ENCODE peak calls at places on chromosomes 2 and 18, in ten cellular contexts. One of them, this sample, is unnamed.

GRCh38 chr2:21055879-21056790 is 12.3 kb upstream of the APOB start:
- DNase-seq in left cardiac atrium: no peak
- DNase-seq in prostate gland: no peak
- DNase-seq in fibroblast of lung: no peak
- DNase-seq in ELR: no peak
- DNase-seq in natural killer cell treated with Interleukin-12 subunit alpha and Interleukin-12 subunit beta and Interleukin-15 and Interleukin-18, amount 100 ng/mL, for 72 hours: no peak
- DNase-seq in activated naive CD4-positive, alpha-beta T cell: no peak
- DNase-seq in SJSA1: no peak
- DNase-seq in EL: no peak
- DNase-seq in Calu3: no peak
- DNase-seq in this sample: no peak

GRCh38 chr2:240732911-240733622 is 41.4 kb downstream of the AQP12A start:
- DNase-seq in fibroblast of lung: no peak
- DNase-seq in activated naive CD4-positive, alpha-beta T cell: no peak
- DNase-seq in EL: no peak
- DNase-seq in Calu3: no peak
- DNase-seq in left cardiac atrium: no peak
- DNase-seq in ELR: peak; percentile 32
- DNase-seq in prostate gland: no peak
- DNase-seq in SJSA1: no peak
- DNase-seq in natural killer cell treated with Interleukin-12 subunit alpha and Interleukin-12 subunit beta and Interleukin-15 and Interleukin-18, amount 100 ng/mL, for 72 hours: no peak
- DNase-seq in this sample: no peak

GRCh38 chr2:208033701-208034502 is 8.6 kb upstream of the PLEKHM3 start:
- DNase-seq in natural killer cell treated with Interleukin-12 subunit alpha and Interleukin-12 subunit beta and Interleukin-15 and Interleukin-18, amount 100 ng/mL, for 72 hours: no peak
- DNase-seq in EL: no peak
- DNase-seq in prostate gland: peak; percentile 61
- DNase-seq in SJSA1: no peak
- DNase-seq in left cardiac atrium: no peak
- DNase-seq in ELR: peak; percentile 52
- DNase-seq in activated naive CD4-positive, alpha-beta T cell: no peak
- DNase-seq in fibroblast of lung: no peak
- DNase-seq in Calu3: peak; percentile 78
- DNase-seq in this sample: no peak

GRCh38 chr2:142020368-142020767 is 110.4 kb downstream of the LRP1B start:
- DNase-seq in activated naive CD4-positive, alpha-beta T cell: no peak
- DNase-seq in ELR: no peak
- DNase-seq in prostate gland: no peak
- DNase-seq in fibroblast of lung: no peak
- DNase-seq in EL: no peak
- DNase-seq in SJSA1: no peak
- DNase-seq in left cardiac atrium: no peak
- DNase-seq in Calu3: no peak
- DNase-seq in natural killer cell treated with Interleukin-12 subunit alpha and Interleukin-12 subunit beta and Interleukin-15 and Interleukin-18, amount 100 ng/mL, for 72 hours: no peak
- DNase-seq in this sample: no peak

GRCh38 chr2:215775106-215775505 is 238.2 kb downstream of the MREG start:
- DNase-seq in SJSA1: no peak
- DNase-seq in natural killer cell treated with Interleukin-12 subunit alpha and Interleukin-12 subunit beta and Interleukin-15 and Interleukin-18, amount 100 ng/mL, for 72 hours: no peak
- DNase-seq in Calu3: no peak
- DNase-seq in activated naive CD4-positive, alpha-beta T cell: no peak
- DNase-seq in ELR: no peak
- DNase-seq in EL: no peak
- DNase-seq in left cardiac atrium: no peak
- DNase-seq in fibroblast of lung: no peak
- DNase-seq in prostate gland: no peak
- DNase-seq in this sample: no peak

GRCh38 chr2:75277111-75277510 is 77.8 kb upstream of the TACR1 start:
- DNase-seq in ELR: peak; percentile 81
- DNase-seq in EL: peak; percentile 58
- DNase-seq in activated naive CD4-positive, alpha-beta T cell: no peak
- DNase-seq in prostate gland: no peak
- DNase-seq in fibroblast of lung: peak; percentile 23
- DNase-seq in Calu3: no peak
- DNase-seq in SJSA1: no peak
- DNase-seq in left cardiac atrium: no peak
- DNase-seq in natural killer cell treated with Interleukin-12 subunit alpha and Interleukin-12 subunit beta and Interleukin-15 and Interleukin-18, amount 100 ng/mL, for 72 hours: no peak
- DNase-seq in this sample: no peak

GRCh38 chr2:46072146-46072820 is 224.9 kb upstream of the EPAS1 start:
- DNase-seq in natural killer cell treated with Interleukin-12 subunit alpha and Interleukin-12 subunit beta and Interleukin-15 and Interleukin-18, amount 100 ng/mL, for 72 hours: no peak
- DNase-seq in fibroblast of lung: peak; percentile 52
- DNase-seq in ELR: peak; percentile 44
- DNase-seq in prostate gland: no peak
- DNase-seq in SJSA1: peak; percentile 53
- DNase-seq in left cardiac atrium: no peak
- DNase-seq in activated naive CD4-positive, alpha-beta T cell: no peak
- DNase-seq in EL: peak; percentile 82
- DNase-seq in Calu3: no peak
- DNase-seq in this sample: no peak

GRCh38 chr2:129711816-129712420 is 267.5 kb upstream of the RAB6C start:
- DNase-seq in activated naive CD4-positive, alpha-beta T cell: no peak
- DNase-seq in prostate gland: no peak
- DNase-seq in EL: no peak
- DNase-seq in natural killer cell treated with Interleukin-12 subunit alpha and Interleukin-12 subunit beta and Interleukin-15 and Interleukin-18, amount 100 ng/mL, for 72 hours: no peak
- DNase-seq in left cardiac atrium: no peak
- DNase-seq in fibroblast of lung: no peak
- DNase-seq in SJSA1: no peak
- DNase-seq in Calu3: no peak
- DNase-seq in ELR: no peak
- DNase-seq in this sample: no peak

GRCh38 chr18:57737661-57738060 is 65.5 kb downstream of the ATP8B1 start:
- DNase-seq in ELR: peak; percentile 89
- DNase-seq in SJSA1: no peak
- DNase-seq in natural killer cell treated with Interleukin-12 subunit alpha and Interleukin-12 subunit beta and Interleukin-15 and Interleukin-18, amount 100 ng/mL, for 72 hours: no peak
- DNase-seq in EL: peak; percentile 92
- DNase-seq in fibroblast of lung: peak; percentile 97
- DNase-seq in prostate gland: peak; percentile 57
- DNase-seq in activated naive CD4-positive, alpha-beta T cell: no peak
- DNase-seq in Calu3: peak; percentile 74
- DNase-seq in left cardiac atrium: peak; percentile 81
- DNase-seq in this sample: peak; percentile 61

GRCh38 chr2:201828235-201828634 is 21.9 kb downstream of the CDK15 start:
- DNase-seq in fibroblast of lung: no peak
- DNase-seq in SJSA1: no peak
- DNase-seq in prostate gland: no peak
- DNase-seq in Calu3: no peak
- DNase-seq in EL: no peak
- DNase-seq in ELR: no peak
- DNase-seq in natural killer cell treated with Interleukin-12 subunit alpha and Interleukin-12 subunit beta and Interleukin-15 and Interleukin-18, amount 100 ng/mL, for 72 hours: no peak
- DNase-seq in activated naive CD4-positive, alpha-beta T cell: no peak
- DNase-seq in left cardiac atrium: no peak
- DNase-seq in this sample: no peak

GRCh38 chr18:48879008-48879431 is 71.7 kb downstream of the SMAD7 start:
- DNase-seq in left cardiac atrium: peak; percentile 9
- DNase-seq in ELR: no peak
- DNase-seq in fibroblast of lung: no peak
- DNase-seq in prostate gland: peak; percentile 75
- DNase-seq in activated naive CD4-positive, alpha-beta T cell: no peak
- DNase-seq in Calu3: peak; percentile 86
- DNase-seq in EL: no peak
- DNase-seq in SJSA1: no peak
- DNase-seq in natural killer cell treated with Interleukin-12 subunit alpha and Interleukin-12 subunit beta and Interleukin-15 and Interleukin-18, amount 100 ng/mL, for 72 hours: peak; percentile 44
- DNase-seq in this sample: no peak

GRCh38 chr2:12547771-12548170 is 169.0 kb upstream of the TRIB2 start:
- DNase-seq in Calu3: no peak
- DNase-seq in prostate gland: no peak
- DNase-seq in natural killer cell treated with Interleukin-12 subunit alpha and Interleukin-12 subunit beta and Interleukin-15 and Interleukin-18, amount 100 ng/mL, for 72 hours: no peak
- DNase-seq in activated naive CD4-positive, alpha-beta T cell: no peak
- DNase-seq in fibroblast of lung: no peak
- DNase-seq in EL: no peak
- DNase-seq in left cardiac atrium: no peak
- DNase-seq in SJSA1: no peak
- DNase-seq in ELR: no peak
- DNase-seq in this sample: no peak

GRCh38 chr2:120497261-120497977 is 151.5 kb downstream of the INHBB start:
- DNase-seq in prostate gland: no peak
- DNase-seq in SJSA1: no peak
- DNase-seq in ELR: no peak
- DNase-seq in EL: no peak
- DNase-seq in left cardiac atrium: peak; percentile 14
- DNase-seq in natural killer cell treated with Interleukin-12 subunit alpha and Interleukin-12 subunit beta and Interleukin-15 and Interleukin-18, amount 100 ng/mL, for 72 hours: no peak
- DNase-seq in activated naive CD4-positive, alpha-beta T cell: no peak
- DNase-seq in fibroblast of lung: no peak
- DNase-seq in Calu3: no peak
- DNase-seq in this sample: no peak

GRCh38 chr2:133504566-133505505 is 63.4 kb downstream of the NCKAP5 start:
- DNase-seq in left cardiac atrium: peak; percentile 66
- DNase-seq in natural killer cell treated with Interleukin-12 subunit alpha and Interleukin-12 subunit beta and Interleukin-15 and Interleukin-18, amount 100 ng/mL, for 72 hours: no peak
- DNase-seq in EL: peak; percentile 67
- DNase-seq in prostate gland: peak; percentile 22
- DNase-seq in Calu3: peak; percentile 72
- DNase-seq in fibroblast of lung: peak; percentile 25
- DNase-seq in ELR: no peak
- DNase-seq in SJSA1: peak; percentile 63
- DNase-seq in activated naive CD4-positive, alpha-beta T cell: no peak
- DNase-seq in this sample: peak; percentile 68

GRCh38 chr2:149192425-149192824 is 138.0 kb upstream of the LYPD6 start:
- DNase-seq in EL: peak; percentile 36
- DNase-seq in ELR: no peak
- DNase-seq in Calu3: no peak
- DNase-seq in fibroblast of lung: no peak
- DNase-seq in SJSA1: no peak
- DNase-seq in activated naive CD4-positive, alpha-beta T cell: no peak
- DNase-seq in natural killer cell treated with Interleukin-12 subunit alpha and Interleukin-12 subunit beta and Interleukin-15 and Interleukin-18, amount 100 ng/mL, for 72 hours: no peak
- DNase-seq in left cardiac atrium: no peak
- DNase-seq in prostate gland: no peak
- DNase-seq in this sample: no peak

GRCh38 chr18:58671941-58672565 is 788 bp downstream of the MALT1 start:
- DNase-seq in activated naive CD4-positive, alpha-beta T cell: no peak
- DNase-seq in fibroblast of lung: peak; percentile 36
- DNase-seq in ELR: peak; percentile 58
- DNase-seq in Calu3: no peak
- DNase-seq in prostate gland: peak; percentile 28
- DNase-seq in EL: peak; percentile 50
- DNase-seq in left cardiac atrium: peak; percentile 49
- DNase-seq in SJSA1: no peak
- DNase-seq in natural killer cell treated with Interleukin-12 subunit alpha and Interleukin-12 subunit beta and Interleukin-15 and Interleukin-18, amount 100 ng/mL, for 72 hours: no peak
- DNase-seq in this sample: no peak

GRCh38 chr2:219384872-219385271 is 2.8 kb downstream of the DNPEP start:
- DNase-seq in ELR: no peak
- DNase-seq in activated naive CD4-positive, alpha-beta T cell: no peak
- DNase-seq in left cardiac atrium: no peak
- DNase-seq in prostate gland: no peak
- DNase-seq in SJSA1: no peak
- DNase-seq in EL: no peak
- DNase-seq in Calu3: no peak
- DNase-seq in natural killer cell treated with Interleukin-12 subunit alpha and Interleukin-12 subunit beta and Interleukin-15 and Interleukin-18, amount 100 ng/mL, for 72 hours: no peak
- DNase-seq in fibroblast of lung: peak; percentile 80
- DNase-seq in this sample: no peak

GRCh38 chr2:26001743-26002341 is 19.5 kb upstream of the KIF3C start:
- DNase-seq in SJSA1: no peak
- DNase-seq in Calu3: no peak
- DNase-seq in activated naive CD4-positive, alpha-beta T cell: no peak
- DNase-seq in EL: no peak
- DNase-seq in prostate gland: peak; percentile 79
- DNase-seq in natural killer cell treated with Interleukin-12 subunit alpha and Interleukin-12 subunit beta and Interleukin-15 and Interleukin-18, amount 100 ng/mL, for 72 hours: no peak
- DNase-seq in ELR: no peak
- DNase-seq in left cardiac atrium: peak; percentile 67
- DNase-seq in fibroblast of lung: peak; percentile 62
- DNase-seq in this sample: peak; percentile 60